ENCODE peak calls at places on chromosomes 5 and 9, in six cellular contexts. One of them, this sample, is unnamed. For H3K4me1 and H3K36me3, the result is how much of the 10 kb centered on the place peaks cover.

GRCh38 chr5:19902316-19902934 is 85.6 kb downstream of the CDH18 start:
- DNase-seq in uterus: no peak
- DNase-seq in sigmoid colon: no peak
- DNase-seq in prostate gland: no peak
- DNase-seq in heart left ventricle: no peak
- DNase-seq in HCT116: no peak
- DNase-seq in this sample: no peak

GRCh38 chr5:59361454-59361853 is 532.1 kb downstream of the PDE4D start:
- DNase-seq in prostate gland: no peak
- DNase-seq in sigmoid colon: no peak
- DNase-seq in HCT116: no peak
- DNase-seq in heart left ventricle: no peak
- DNase-seq in uterus: no peak
- DNase-seq in this sample: no peak

GRCh38 chr5:173591300-173591622 is 25.2 kb downstream of the BOD1 start:
- DNase-seq in HCT116: no peak
- DNase-seq in sigmoid colon: no peak
- DNase-seq in uterus: no peak
- DNase-seq in heart left ventricle: peak
- DNase-seq in prostate gland: no peak
- DNase-seq in this sample: no peak

GRCh38 chr5:112024769-112025168 is 267.8 kb upstream of the NREP start:
- DNase-seq in prostate gland: no peak
- DNase-seq in sigmoid colon: no peak
- DNase-seq in heart left ventricle: no peak
- DNase-seq in uterus: no peak
- DNase-seq in HCT116: no peak
- DNase-seq in this sample: no peak

GRCh38 chr9:128361981-128362646 is 9.1 kb upstream of the URM1 start:
- DNase-seq in uterus: peak
- DNase-seq in prostate gland: peak
- DNase-seq in sigmoid colon: peak
- DNase-seq in HCT116: peak
- DNase-seq in heart left ventricle: peak
- DNase-seq in this sample: peak

GRCh38 chr5:59241119-59241518 is 652.4 kb downstream of the PDE4D start:
- DNase-seq in HCT116: no peak
- DNase-seq in prostate gland: no peak
- DNase-seq in sigmoid colon: no peak
- DNase-seq in uterus: no peak
- DNase-seq in heart left ventricle: no peak
- DNase-seq in this sample: no peak

GRCh38 chr5:159104759-159105317 is 5.1 kb upstream of the EBF1 start:
- DNase-seq in prostate gland: no peak
- DNase-seq in sigmoid colon: no peak
- DNase-seq in HCT116: no peak
- DNase-seq in uterus: no peak
- DNase-seq in heart left ventricle: no peak
- DNase-seq in this sample: no peak

GRCh38 chr5:43780586-43780985 is 177.6 kb downstream of the NNT start:
- DNase-seq in heart left ventricle: no peak
- DNase-seq in sigmoid colon: no peak
- DNase-seq in uterus: no peak
- DNase-seq in prostate gland: no peak
- DNase-seq in HCT116: no peak
- DNase-seq in this sample: no peak

GRCh38 chr5:146947181-146947941 is 68.8 kb upstream of the PPP2R2B start:
- DNase-seq in uterus: no peak
- DNase-seq in heart left ventricle: no peak
- DNase-seq in prostate gland: no peak
- DNase-seq in sigmoid colon: no peak
- DNase-seq in HCT116: peak
- DNase-seq in this sample: no peak

GRCh38 chr5:64384761-64385160 is 121.1 kb upstream of the RGS7BP start:
- DNase-seq in uterus: no peak
- DNase-seq in HCT116: peak
- DNase-seq in heart left ventricle: no peak
- DNase-seq in sigmoid colon: no peak
- DNase-seq in prostate gland: no peak
- DNase-seq in this sample: no peak

GRCh38 chr5:83718195-83718825 is 2.3 kb downstream of the HAPLN1 start:
- DNase-seq in heart left ventricle: no peak
- DNase-seq in HCT116: peak
- DNase-seq in prostate gland: peak
- DNase-seq in sigmoid colon: no peak
- DNase-seq in uterus: no peak
- DNase-seq in this sample: no peak

GRCh38 chr5:178331491-178331981 is 98.9 kb upstream of the PHYKPL start:
- DNase-seq in prostate gland: peak
- DNase-seq in sigmoid colon: peak
- DNase-seq in HCT116: no peak
- DNase-seq in uterus: no peak
- DNase-seq in heart left ventricle: peak
- DNase-seq in this sample: no peak

GRCh38 chr9:88197016-88197415 is 58.7 kb upstream of the SPATA31C2 start:
- DNase-seq in heart left ventricle: no peak
- DNase-seq in HCT116: no peak
- DNase-seq in prostate gland: no peak
- DNase-seq in uterus: peak
- DNase-seq in sigmoid colon: no peak
- DNase-seq in this sample: no peak

GRCh38 chr5:173315495-173316352 is 12.5 kb downstream of the STC2 start:
- DNase-seq in uterus: peak
- DNase-seq in sigmoid colon: peak
- DNase-seq in HCT116: no peak
- DNase-seq in prostate gland: peak
- DNase-seq in heart left ventricle: peak
- DNase-seq in this sample: peak

GRCh38 chr5:120139039-120139438 is 325.1 kb upstream of the PRR16 start:
- DNase-seq in prostate gland: peak
- DNase-seq in sigmoid colon: no peak
- DNase-seq in heart left ventricle: no peak
- DNase-seq in HCT116: no peak
- DNase-seq in uterus: no peak
- DNase-seq in this sample: no peak

GRCh38 chr9:136316896-136317676 is 10.3 kb upstream of the GPSM1 start:
- DNase-seq in sigmoid colon: no peak
- DNase-seq in HCT116: no peak
- DNase-seq in uterus: no peak
- DNase-seq in heart left ventricle: no peak
- DNase-seq in prostate gland: no peak
- DNase-seq in this sample: no peak

GRCh38 chr5:75192804-75193203 is 43.9 kb downstream of the ANKRD31 start:
- DNase-seq in sigmoid colon: no peak
- DNase-seq in prostate gland: no peak
- DNase-seq in HCT116: no peak
- DNase-seq in uterus: no peak
- DNase-seq in heart left ventricle: no peak
- DNase-seq in this sample: no peak

GRCh38 chr5:51226420-51226735 is 156.9 kb upstream of the ISL1 start:
- DNase-seq in HCT116: peak
- DNase-seq in heart left ventricle: no peak
- DNase-seq in prostate gland: no peak
- DNase-seq in uterus: no peak
- DNase-seq in sigmoid colon: no peak
- DNase-seq in this sample: no peak

GRCh38 chr5:108727639-108728565 is 19.8 kb upstream of the FER start:
- DNase-seq in sigmoid colon: peak
- DNase-seq in heart left ventricle: peak
- DNase-seq in HCT116: peak
- DNase-seq in uterus: peak
- DNase-seq in prostate gland: peak
- DNase-seq in this sample: peak

GRCh38 chr9:78397045-78397843 is 100.3 kb downstream of the PSAT1 start:
- DNase-seq in heart left ventricle: no peak
- DNase-seq in HCT116: no peak
- DNase-seq in prostate gland: no peak
- DNase-seq in uterus: no peak
- DNase-seq in sigmoid colon: no peak
- DNase-seq in this sample: no peak

DNA sequence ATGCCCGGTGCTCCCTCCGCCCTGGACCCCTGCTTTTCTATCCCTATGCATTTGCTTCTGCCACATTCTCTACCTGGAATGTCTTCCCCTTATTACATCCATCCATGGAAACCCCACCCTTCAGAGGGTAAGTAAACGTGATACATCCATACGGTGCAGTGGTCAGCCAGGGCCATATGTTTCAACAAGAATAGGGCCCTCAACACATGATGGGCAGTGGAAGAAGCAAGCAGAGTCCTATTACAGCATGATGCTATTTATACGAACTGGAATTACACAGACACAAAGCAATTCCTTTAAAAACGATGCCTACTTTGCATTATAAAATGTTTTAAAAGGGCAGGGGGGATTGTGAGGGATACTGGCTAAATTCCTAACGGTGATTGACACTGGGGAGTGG is 38.2 kb upstream of the PTGS1 start:
- DNase-seq in HCT116: no peak
- DNase-seq in sigmoid colon: no peak
- DNase-seq in uterus: no peak
- DNase-seq in heart left ventricle: no peak
- DNase-seq in prostate gland: no peak
- DNase-seq in this sample: no peak
- H3K4me1 ChIP-seq in HCT116: under half
- H3K4me1 ChIP-seq in sigmoid colon: under half
- H3K4me1 ChIP-seq in uterus: under half
- H3K4me1 ChIP-seq in heart left ventricle: under half
- H3K4me1 ChIP-seq in prostate gland: under half
- H3K4me1 ChIP-seq in this sample: under half

DNA sequence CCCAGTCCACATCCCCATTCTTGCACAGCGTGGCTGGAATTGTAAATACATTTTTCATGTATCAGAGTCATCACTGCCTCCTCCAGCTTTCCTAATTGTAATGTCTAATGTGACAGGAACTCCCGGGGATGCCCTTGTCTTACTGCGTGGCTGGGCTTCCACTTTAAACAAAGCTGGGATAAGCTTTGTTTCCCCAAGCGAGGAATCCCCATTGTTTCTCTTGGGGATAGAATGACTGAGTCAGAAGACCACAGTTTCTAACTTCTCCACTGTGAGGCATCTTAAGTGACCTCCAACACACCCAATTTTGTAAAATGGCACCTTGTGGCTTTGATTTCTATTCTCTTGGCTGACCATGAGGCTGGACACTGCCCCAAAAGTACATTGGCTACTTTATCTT is 22.4 kb downstream of the ARPC5L start:
- DNase-seq in sigmoid colon: no peak
- DNase-seq in heart left ventricle: no peak
- DNase-seq in HCT116: no peak
- DNase-seq in uterus: no peak
- DNase-seq in prostate gland: no peak
- DNase-seq in this sample: no peak
- H3K36me3 ChIP-seq in sigmoid colon: under half
- H3K36me3 ChIP-seq in heart left ventricle: half or more
- H3K36me3 ChIP-seq in HCT116: under half
- H3K36me3 ChIP-seq in uterus: under half
- H3K36me3 ChIP-seq in prostate gland: under half
- H3K36me3 ChIP-seq in this sample: under half

GRCh38 chr9:69768101-69768500 is 8.3 kb upstream of the PTAR1 start:
- DNase-seq in HCT116: no peak
- DNase-seq in prostate gland: no peak
- DNase-seq in sigmoid colon: no peak
- DNase-seq in heart left ventricle: no peak
- DNase-seq in uterus: no peak
- DNase-seq in this sample: no peak

GRCh38 chr9:69771775-69772418 is 12.1 kb upstream of the PTAR1 start:
- DNase-seq in HCT116: no peak
- DNase-seq in heart left ventricle: no peak
- DNase-seq in sigmoid colon: no peak
- DNase-seq in prostate gland: no peak
- DNase-seq in uterus: no peak
- DNase-seq in this sample: no peak

GRCh38 chr9:69773258-69773657 is 13.4 kb upstream of the PTAR1 start:
- DNase-seq in heart left ventricle: no peak
- DNase-seq in uterus: no peak
- DNase-seq in HCT116: no peak
- DNase-seq in sigmoid colon: no peak
- DNase-seq in prostate gland: no peak
- DNase-seq in this sample: no peak

GRCh38 chr9:69768716-69769115 is 8.9 kb upstream of the PTAR1 start:
- DNase-seq in HCT116: no peak
- DNase-seq in uterus: no peak
- DNase-seq in sigmoid colon: no peak
- DNase-seq in prostate gland: no peak
- DNase-seq in heart left ventricle: no peak
- DNase-seq in this sample: no peak
- TF ChIP-seq POLR2A in HCT116: no peak
- TF ChIP-seq POLR2A in uterus: no peak
- TF ChIP-seq POLR2A in sigmoid colon: no peak
- TF ChIP-seq POLR2A in prostate gland: no peak
- TF ChIP-seq POLR2A in heart left ventricle: no peak
- TF ChIP-seq POLR2A in this sample: no peak

GRCh38 chr5:113065626-113066025 is 89.0 kb downstream of the DCP2 start:
- DNase-seq in prostate gland: no peak
- DNase-seq in uterus: no peak
- DNase-seq in HCT116: no peak
- DNase-seq in heart left ventricle: no peak
- DNase-seq in sigmoid colon: no peak
- DNase-seq in this sample: no peak

GRCh38 chr5:113071401-113071800 is 94.8 kb downstream of the DCP2 start:
- DNase-seq in uterus: no peak
- DNase-seq in heart left ventricle: no peak
- DNase-seq in HCT116: no peak
- DNase-seq in sigmoid colon: no peak
- DNase-seq in prostate gland: no peak
- DNase-seq in this sample: no peak

GRCh38 chr5:113068559-113068958 is 92.0 kb downstream of the DCP2 start:
- DNase-seq in uterus: no peak
- DNase-seq in prostate gland: no peak
- DNase-seq in heart left ventricle: no peak
- DNase-seq in sigmoid colon: no peak
- DNase-seq in HCT116: no peak
- DNase-seq in this sample: no peak

GRCh38 chr5:113070901-113071300 is 94.3 kb downstream of the DCP2 start:
- DNase-seq in sigmoid colon: no peak
- DNase-seq in HCT116: no peak
- DNase-seq in prostate gland: no peak
- DNase-seq in heart left ventricle: no peak
- DNase-seq in uterus: no peak
- DNase-seq in this sample: no peak

GRCh38 chr5:113067635-113068344 is 91.2 kb downstream of the DCP2 start:
- DNase-seq in sigmoid colon: no peak
- DNase-seq in uterus: no peak
- DNase-seq in HCT116: no peak
- DNase-seq in prostate gland: no peak
- DNase-seq in heart left ventricle: no peak
- DNase-seq in this sample: no peak
- H3K4me1 ChIP-seq in sigmoid colon: under half
- H3K4me1 ChIP-seq in uterus: under half
- H3K4me1 ChIP-seq in HCT116: under half
- H3K4me1 ChIP-seq in prostate gland: under half
- H3K4me1 ChIP-seq in heart left ventricle: under half
- H3K4me1 ChIP-seq in this sample: under half

GRCh38 chr9:2134391-2134790 is 119.2 kb downstream of the SMARCA2 start:
- DNase-seq in prostate gland: no peak
- DNase-seq in sigmoid colon: no peak
- DNase-seq in heart left ventricle: no peak
- DNase-seq in uterus: no peak
- DNase-seq in HCT116: no peak
- DNase-seq in this sample: no peak
- H3K36me3 ChIP-seq in prostate gland: under half
- H3K36me3 ChIP-seq in sigmoid colon: under half
- H3K36me3 ChIP-seq in heart left ventricle: under half
- H3K36me3 ChIP-seq in uterus: under half
- H3K36me3 ChIP-seq in HCT116: under half
- H3K36me3 ChIP-seq in this sample: under half